ENCODE peak calls at places on chromosome 7, in four cellular contexts. One of them, this sample, is unnamed. For H3K4me1, the result is how much of the 10 kb centered on the place peaks cover.

GRCh38 chr7:133794490-133794889 is 332.6 kb upstream of the LRGUK start:
- DNase-seq in IMR-90: peak
- DNase-seq in psoas muscle: no peak
- DNase-seq in CD8-positive, alpha-beta T cell: no peak
- DNase-seq in this sample: no peak

GRCh38 chr7:8211725-8212096 is 50.3 kb downstream of the ICA1 start:
- DNase-seq in IMR-90: no peak
- DNase-seq in psoas muscle: no peak
- DNase-seq in CD8-positive, alpha-beta T cell: no peak
- DNase-seq in this sample: no peak

GRCh38 chr7:42233939-42234338 is 3.1 kb downstream of the GLI3 start:
- DNase-seq in IMR-90: peak
- DNase-seq in psoas muscle: no peak
- DNase-seq in CD8-positive, alpha-beta T cell: no peak
- DNase-seq in this sample: no peak

GRCh38 chr7:132251327-132251659 is 325.0 kb downstream of the PLXNA4 start:
- DNase-seq in IMR-90: no peak
- DNase-seq in psoas muscle: peak
- DNase-seq in CD8-positive, alpha-beta T cell: no peak
- DNase-seq in this sample: peak

GRCh38 chr7:95478139-95479037 is 7.4 kb upstream of the ASB4 start:
- DNase-seq in IMR-90: peak
- DNase-seq in psoas muscle: no peak
- DNase-seq in CD8-positive, alpha-beta T cell: no peak
- DNase-seq in this sample: no peak

GRCh38 chr7:63030061-63030460 is 968.6 kb upstream of the ZNF722 start:
- DNase-seq in IMR-90: no peak
- DNase-seq in psoas muscle: no peak
- DNase-seq in CD8-positive, alpha-beta T cell: no peak
- DNase-seq in this sample: no peak

GRCh38 chr7:66315192-66315591 is 110.1 kb downstream of the TPST1 start:
- DNase-seq in IMR-90: no peak
- DNase-seq in psoas muscle: no peak
- DNase-seq in CD8-positive, alpha-beta T cell: no peak
- DNase-seq in this sample: no peak

GRCh38 chr7:32415936-32416335 is 74.2 kb downstream of the LSM5 start:
- DNase-seq in IMR-90: no peak
- DNase-seq in psoas muscle: no peak
- DNase-seq in CD8-positive, alpha-beta T cell: no peak
- DNase-seq in this sample: no peak

GRCh38 chr7:103811315-103811714 is 178.1 kb downstream of the RELN start:
- DNase-seq in IMR-90: no peak
- DNase-seq in psoas muscle: no peak
- DNase-seq in CD8-positive, alpha-beta T cell: no peak
- DNase-seq in this sample: no peak

GRCh38 chr7:31094271-31094670 is 42.2 kb downstream of the ADCYAP1R1 start:
- DNase-seq in IMR-90: no peak
- DNase-seq in psoas muscle: no peak
- DNase-seq in CD8-positive, alpha-beta T cell: no peak
- DNase-seq in this sample: peak

GRCh38 chr7:103902917-103903316 is 86.5 kb downstream of the RELN start:
- DNase-seq in IMR-90: no peak
- DNase-seq in psoas muscle: no peak
- DNase-seq in CD8-positive, alpha-beta T cell: no peak
- DNase-seq in this sample: no peak

GRCh38 chr7:100900978-100901377 is 5.3 kb upstream of the ACHE start:
- DNase-seq in IMR-90: no peak
- DNase-seq in psoas muscle: no peak
- DNase-seq in CD8-positive, alpha-beta T cell: no peak
- DNase-seq in this sample: no peak

GRCh38 chr7:128056901-128057300 is 25.7 kb upstream of the LRRC4 start:
- DNase-seq in IMR-90: peak
- DNase-seq in psoas muscle: no peak
- DNase-seq in CD8-positive, alpha-beta T cell: no peak
- DNase-seq in this sample: no peak

GRCh38 chr7:118731854-118732253 is 507.4 kb downstream of the ANKRD7 start:
- DNase-seq in IMR-90: no peak
- DNase-seq in psoas muscle: no peak
- DNase-seq in CD8-positive, alpha-beta T cell: no peak
- DNase-seq in this sample: no peak

GRCh38 chr7:22356855-22357310 is at the start of gene RAPGEF5:
- DNase-seq in IMR-90: no peak
- DNase-seq in psoas muscle: no peak
- DNase-seq in CD8-positive, alpha-beta T cell: no peak
- DNase-seq in this sample: peak

GRCh38 chr7:15686209-15686956 is at the start of gene MEOX2:
- DNase-seq in IMR-90: peak
- DNase-seq in psoas muscle: peak
- DNase-seq in CD8-positive, alpha-beta T cell: no peak
- DNase-seq in this sample: peak

DNA sequence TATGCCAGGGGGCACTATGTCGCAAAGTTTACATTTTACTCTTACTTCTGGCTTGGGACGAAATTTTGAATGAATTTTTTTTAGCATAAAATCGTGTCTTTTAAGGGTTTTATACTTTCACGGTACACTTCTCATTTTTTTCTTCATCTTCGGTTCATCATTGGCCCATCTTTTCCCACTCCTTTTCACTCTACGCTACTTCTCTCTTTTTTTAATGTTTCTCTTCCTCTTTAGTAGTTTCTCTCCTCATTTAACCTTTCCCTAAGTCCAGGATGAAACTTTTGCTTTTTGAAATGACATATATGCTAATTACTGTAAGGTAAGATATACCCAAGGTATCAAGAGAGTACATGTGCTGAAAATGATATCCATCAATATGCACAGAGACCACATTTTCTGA is 39.5 kb downstream of the C7orf33 start:
- DNase-seq in IMR-90: no peak
- DNase-seq in psoas muscle: no peak
- DNase-seq in CD8-positive, alpha-beta T cell: no peak
- DNase-seq in this sample: no peak
- H3K4me1 ChIP-seq in IMR-90: under half
- H3K4me1 ChIP-seq in psoas muscle: under half
- H3K4me1 ChIP-seq in CD8-positive, alpha-beta T cell: under half
- H3K4me1 ChIP-seq in this sample: under half

DNA sequence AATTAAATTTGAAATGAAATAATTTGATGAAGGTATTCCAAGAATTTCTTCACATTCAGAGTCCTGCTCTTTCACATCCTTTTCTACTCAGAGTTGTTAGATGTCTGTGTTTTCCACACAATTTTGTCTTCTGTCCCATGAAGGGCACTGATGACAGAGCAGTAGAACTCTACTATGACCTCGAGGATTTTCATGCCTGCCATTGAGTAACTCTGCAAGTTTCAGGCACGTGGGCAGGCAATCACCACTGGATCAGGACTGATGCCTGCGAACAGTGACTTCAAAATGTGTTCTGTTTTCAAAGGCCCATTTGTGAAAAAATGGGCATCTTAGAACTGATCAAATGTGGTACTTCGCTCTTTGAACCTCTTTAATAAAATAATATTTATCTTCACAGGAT is 91.1 kb downstream of the CDK6 start:
- DNase-seq in IMR-90: no peak
- DNase-seq in psoas muscle: no peak
- DNase-seq in CD8-positive, alpha-beta T cell: no peak
- DNase-seq in this sample: no peak
- H3K4me1 ChIP-seq in IMR-90: under half
- H3K4me1 ChIP-seq in psoas muscle: under half
- H3K4me1 ChIP-seq in CD8-positive, alpha-beta T cell: under half
- H3K4me1 ChIP-seq in this sample: under half

DNA sequence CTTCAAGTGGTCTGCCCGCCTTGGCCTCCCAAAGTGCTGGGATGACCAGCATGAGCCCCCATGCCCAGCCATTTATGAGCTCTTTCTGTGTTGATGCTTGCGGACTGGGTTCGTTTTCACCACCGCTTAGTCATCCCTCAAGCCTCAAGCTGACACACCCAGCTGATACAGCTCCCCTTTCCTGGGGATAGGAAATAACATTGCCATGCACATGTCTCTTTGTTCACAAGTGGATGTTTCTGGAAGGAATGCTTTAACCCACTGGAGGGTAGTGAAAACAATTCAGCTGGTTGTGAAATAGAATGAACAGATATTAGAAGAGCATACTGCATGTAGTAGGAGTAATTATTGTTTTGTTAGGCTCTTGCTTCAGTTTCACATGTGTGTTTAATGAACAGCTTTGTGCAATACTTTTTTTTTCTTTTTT is 8.5 kb upstream of the METTL27 start:
- DNase-seq in IMR-90: peak
- DNase-seq in psoas muscle: peak
- DNase-seq in CD8-positive, alpha-beta T cell: no peak
- DNase-seq in this sample: peak
- H3K4me1 ChIP-seq in IMR-90: under half
- H3K4me1 ChIP-seq in psoas muscle: under half
- H3K4me1 ChIP-seq in CD8-positive, alpha-beta T cell: under half
- H3K4me1 ChIP-seq in this sample: under half

GRCh38 chr7:27106181-27106905 is 3.9 kb upstream of the HOXA2 start:
- DNase-seq in IMR-90: peak
- DNase-seq in psoas muscle: no peak
- DNase-seq in CD8-positive, alpha-beta T cell: no peak
- DNase-seq in this sample: no peak

GRCh38 chr7:27108390-27109127 is 6.1 kb upstream of the HOXA2 start:
- DNase-seq in IMR-90: peak
- DNase-seq in psoas muscle: peak
- DNase-seq in CD8-positive, alpha-beta T cell: no peak
- DNase-seq in this sample: no peak

GRCh38 chr7:27106906-27107250 is 4.4 kb upstream of the HOXA2 start:
- DNase-seq in IMR-90: no peak
- DNase-seq in psoas muscle: no peak
- DNase-seq in CD8-positive, alpha-beta T cell: no peak
- DNase-seq in this sample: no peak

GRCh38 chr7:27107901-27108381 is 5.5 kb upstream of the HOXA2 start:
- DNase-seq in IMR-90: peak
- DNase-seq in psoas muscle: no peak
- DNase-seq in CD8-positive, alpha-beta T cell: no peak
- DNase-seq in this sample: peak

DNA sequence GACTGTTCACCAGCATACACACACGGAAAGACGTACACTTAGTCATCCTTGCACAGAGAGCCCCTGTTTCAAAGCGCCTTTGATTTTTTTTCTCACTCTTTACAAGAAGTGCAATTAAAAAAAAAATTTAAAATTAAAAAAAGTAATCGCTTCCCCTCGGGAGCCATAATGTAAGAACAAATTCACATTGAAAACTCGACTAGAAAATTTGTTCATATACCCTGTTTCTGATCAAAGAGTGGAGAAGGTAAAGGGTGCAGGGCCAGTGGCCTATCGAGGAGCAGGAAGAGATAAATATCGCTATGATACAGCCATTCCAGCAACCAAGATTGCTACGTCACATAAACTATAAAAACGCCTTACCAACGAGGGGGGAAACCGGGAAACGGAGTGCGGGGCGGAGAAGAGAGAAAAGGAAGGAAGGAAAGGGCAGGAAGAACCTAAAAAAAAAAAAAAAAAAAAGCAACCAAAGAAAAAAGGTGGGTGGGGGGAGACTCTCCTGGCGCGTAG is 5.0 kb upstream of the HOXA2 start:
- DNase-seq in IMR-90: peak
- DNase-seq in psoas muscle: no peak
- DNase-seq in CD8-positive, alpha-beta T cell: no peak
- DNase-seq in this sample: no peak
- H3K4me1 ChIP-seq in IMR-90: under half
- H3K4me1 ChIP-seq in psoas muscle: under half
- H3K4me1 ChIP-seq in CD8-positive, alpha-beta T cell: under half
- H3K4me1 ChIP-seq in this sample: under half

GRCh38 chr7:115274-115911 is 77.0 kb upstream of the FAM20C start:
- DNase-seq in IMR-90: peak
- DNase-seq in psoas muscle: no peak
- DNase-seq in CD8-positive, alpha-beta T cell: no peak
- DNase-seq in this sample: peak
- H3K4me1 ChIP-seq in IMR-90: under half
- H3K4me1 ChIP-seq in psoas muscle: under half
- H3K4me1 ChIP-seq in CD8-positive, alpha-beta T cell: under half
- H3K4me1 ChIP-seq in this sample: under half

This sample was measured in Peyer's patch.